ENCODE peak calls at places on chromosomes 16 and 17, in four cellular contexts. O is stomach, E is sigmoid colon, B is heart left ventricle. J is an unnamed sample.

GRCh38 chr17:2195729-2196128 is 107.9 kb downstream of the SMG6 start:
- DNase-seq in B (no peak), O (no peak), E (no peak), J (no peak)

GRCh38 chr17:32285770-32286517 is 20.3 kb downstream of the RHBDL3 start:
- DNase-seq in B (no peak), E (no peak), O (no peak), J (no peak)

GRCh38 chr16:18853694-18854093 is 52.3 kb upstream of the ARL6IP1 start:
- DNase-seq in E (no peak), B (no peak), O (no peak), J (no peak)

GRCh38 chr17:61088556-61088955 is 311.1 kb upstream of the TBX2 start:
- DNase-seq in E (no peak), B (no peak), O (no peak), J (no peak)

GRCh38 chr16:30585022-30585399 is 486 bp downstream of the ZNF785 start:
- DNase-seq in B (no peak), E (peak), O (no peak), J (no peak)

GRCh38 chr17:1977583-1978395 is 47.3 kb downstream of the RTN4RL1 start:
- DNase-seq in O (no peak), B (peak), E (no peak), J (peak)

GRCh38 chr16:57883953-57884654 is 81.8 kb upstream of the KIFC3 start:
- DNase-seq in E (no peak), O (no peak), B (no peak), J (no peak)

GRCh38 chr17:13925579-13925978 is 143.7 kb upstream of the COX10 start:
- DNase-seq in E (no peak), B (no peak), O (no peak), J (no peak)

GRCh38 chr17:47731396-47731795 is 1.6 kb upstream of the TBX21 start:
- DNase-seq in B (no peak), O (no peak), E (no peak), J (no peak)

GRCh38 chr17:19302791-19303233 is 59.7 kb downstream of the B9D1 start:
- DNase-seq in O (no peak), B (peak), E (peak), J (peak)
- H3K27ac ChIP-seq in O (peak), B (peak), E (no peak), J (peak)

GRCh38 chr17:80268427-80268826 is 7.8 kb downstream of the RNF213 start:
- DNase-seq in O (no peak), B (no peak), E (no peak), J (no peak)

GRCh38 chr17:80270104-80270503 is 9.5 kb downstream of the RNF213 start:
- DNase-seq in E (no peak), B (no peak), O (no peak), J (peak)

GRCh38 chr17:80267391-80267790 is 6.7 kb downstream of the RNF213 start:
- DNase-seq in B (no peak), E (no peak), O (no peak), J (no peak)

GRCh38 chr17:80270836-80271235 is 10.2 kb downstream of the RNF213 start:
- DNase-seq in B (no peak), O (no peak), E (no peak), J (no peak)

DNA sequence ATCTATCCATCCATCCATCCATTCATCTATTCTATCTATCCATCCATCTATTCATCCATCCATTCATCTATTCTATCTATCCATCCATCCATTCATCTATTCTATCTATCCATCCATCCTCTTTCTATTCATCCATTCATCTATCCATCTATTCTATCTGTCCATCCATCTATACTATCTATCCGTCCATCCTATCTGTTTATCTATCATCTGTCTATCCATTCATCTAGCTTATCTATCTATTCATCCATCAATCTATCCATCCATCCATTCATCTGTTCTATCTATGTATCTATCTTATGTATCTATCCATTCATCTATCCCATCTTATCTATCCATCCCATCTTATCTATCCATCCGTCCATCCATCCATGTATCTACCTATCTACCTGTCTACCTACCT is 8.8 kb downstream of the RNF213 start:
- DNase-seq in B (no peak), O (no peak), E (no peak), J (no peak)
- TF ChIP-seq POLR2A in B (no peak), O (no peak), E (no peak), J (no peak)

GRCh38 chr17:44086364-44087311 is 16.1 kb downstream of the G6PC3 start:
- DNase-seq in B (no peak), O (no peak), E (peak), J (peak)
- H3K4me3 ChIP-seq in B (no peak), O (no peak), E (no peak), J (no peak)

DNA sequence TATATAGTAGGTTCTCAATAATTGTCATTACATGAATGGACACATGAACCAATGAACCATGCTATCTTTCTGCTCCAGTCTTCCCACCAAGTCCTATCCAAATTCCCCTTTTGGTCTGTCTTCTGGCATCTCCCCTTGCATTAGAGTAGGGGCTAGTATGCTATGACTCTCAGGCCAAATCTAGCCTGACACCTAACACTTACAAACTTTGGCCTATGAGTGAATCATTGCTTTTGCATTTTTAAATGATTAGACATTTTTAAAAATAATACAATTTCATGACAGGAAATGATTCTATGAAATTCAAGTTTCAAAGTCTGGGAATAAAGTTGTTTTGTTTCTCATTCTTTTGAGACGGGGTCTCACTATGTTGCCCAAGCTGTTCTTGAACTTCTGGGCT is 102.5 kb upstream of the MAF start:
- DNase-seq in O (no peak), B (no peak), E (no peak), J (no peak)
- H3K27ac ChIP-seq in O (no peak), B (no peak), E (no peak), J (no peak)

GRCh38 chr16:15672514-15673167 is 22.6 kb downstream of the NDE1 start:
- DNase-seq in B (peak), O (peak), E (peak), J (peak)
- TF ChIP-seq POLR2A in B (peak), O (no peak), E (peak), J (no peak)

GRCh38 chr16:28609631-28610594 is at the start of gene SULT1A1:
- DNase-seq in O (peak), B (peak), E (peak), J (peak)
- H3K4me3 ChIP-seq in O (peak), B (no peak), E (no peak), J (peak)

DNA sequence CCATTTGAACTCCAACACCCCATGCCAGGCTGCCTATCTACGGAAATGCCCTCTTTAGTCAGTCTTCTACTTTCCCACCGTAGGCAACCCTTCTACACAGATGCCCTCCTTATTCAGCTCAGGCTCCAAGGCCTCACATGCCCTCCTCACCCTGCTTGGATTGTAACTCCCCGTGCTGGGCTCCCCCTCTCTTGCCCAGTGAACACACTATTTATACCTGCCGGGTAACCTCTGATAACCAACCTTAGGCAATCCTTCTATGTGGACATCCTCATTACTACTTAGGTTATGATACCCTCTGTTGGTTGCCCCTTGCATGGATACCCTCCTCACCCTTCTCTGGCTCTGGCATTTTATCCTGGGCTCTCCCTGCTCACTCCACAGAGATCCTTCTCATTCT is 50.3 kb downstream of the NFAT5 start:
- DNase-seq in B (peak), O (no peak), E (no peak), J (no peak)
- H3K27ac ChIP-seq in B (no peak), O (no peak), E (no peak), J (peak)

GRCh38 chr17:79928502-79929256 is 89.4 kb upstream of the CBX4 start:
- DNase-seq in O (no peak), E (no peak), B (no peak), J (no peak)

GRCh38 chr17:79930077-79930785 is 91.0 kb upstream of the CBX4 start:
- DNase-seq in B (no peak), E (no peak), O (no peak), J (no peak)

GRCh38 chr17:79930786-79931516 is 91.7 kb upstream of the CBX4 start:
- DNase-seq in O (no peak), E (no peak), B (no peak), J (no peak)

GRCh38 chr17:79927688-79928501 is 88.7 kb upstream of the CBX4 start:
- DNase-seq in E (no peak), O (no peak), B (no peak), J (no peak)

DNA sequence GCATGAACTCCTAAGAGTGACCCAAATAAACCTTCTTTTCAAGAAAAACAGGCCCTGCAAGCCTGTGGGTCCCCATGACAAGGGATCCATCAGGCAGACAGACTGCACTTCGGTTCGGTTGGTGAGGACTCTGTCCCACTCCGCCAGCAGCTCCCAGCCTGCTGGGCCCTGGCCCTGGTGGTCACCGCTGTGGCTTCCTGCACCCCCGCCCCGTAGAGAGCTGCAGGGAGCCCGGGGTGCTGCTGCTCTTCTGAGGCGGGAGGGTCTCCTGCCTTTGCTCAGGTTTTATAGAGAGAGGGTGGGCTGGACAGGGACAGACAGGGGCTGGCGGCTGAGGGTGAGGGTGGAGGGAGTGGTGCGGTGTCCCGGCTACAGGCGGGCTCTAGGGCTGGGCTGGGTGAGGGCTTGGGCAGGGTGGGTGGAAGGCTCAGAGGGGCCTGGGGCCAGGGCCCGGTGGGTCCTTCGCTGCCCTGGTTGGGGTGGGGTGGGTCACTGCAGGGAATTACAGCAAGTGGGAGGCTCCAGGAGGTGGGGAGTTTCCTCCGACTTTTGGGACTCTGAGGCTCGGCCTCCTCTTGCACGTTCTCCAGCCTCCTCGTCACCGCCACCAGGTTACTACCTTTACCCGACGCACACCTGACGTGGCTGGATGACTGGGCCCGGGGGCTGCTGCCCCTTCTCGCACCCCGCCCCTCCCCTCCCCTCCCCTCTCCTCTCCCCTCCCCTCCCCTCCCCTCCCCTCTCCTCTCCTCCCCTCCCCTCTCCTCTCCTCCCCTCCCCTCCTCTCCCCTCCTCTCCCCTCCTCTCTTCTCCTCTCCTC is 90.2 kb upstream of the CBX4 start:
- DNase-seq in E (no peak), O (no peak), B (no peak), J (no peak)
- TF ChIP-seq POLR2A in E (no peak), O (no peak), B (no peak), J (no peak)

DNA sequence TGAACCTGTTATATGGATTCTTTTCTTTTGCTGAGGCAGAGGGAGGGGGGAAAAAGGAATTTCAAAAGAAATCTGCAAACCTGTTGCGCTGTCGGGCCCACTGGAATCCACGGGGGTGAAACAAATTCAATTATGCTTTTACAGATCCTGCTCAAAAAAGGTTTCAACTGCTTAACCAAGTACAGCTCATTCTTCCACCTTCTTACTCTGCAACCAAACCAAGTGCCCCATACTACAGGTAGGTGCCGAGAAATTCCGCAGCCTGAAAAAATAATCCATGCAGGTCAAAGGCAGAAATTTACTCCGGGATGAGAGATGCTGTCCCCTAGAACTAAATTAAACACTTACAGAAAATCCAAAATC is 416 bp downstream of the RNF43 start:
- DNase-seq in E (no peak), B (no peak), O (no peak), J (no peak)
- H3K4me3 ChIP-seq in E (peak), B (peak), O (peak), J (no peak)

J was measured in adrenal gland.